ENCODE peak calls at places on chromosome 18, in four cellular contexts. One of them, this sample, is unnamed.
A peak's percentile ranks its signal among the peaks of the same experiment; 100 is the strongest.

GRCh38 chr18:64972545-64972944 is 778.3 kb upstream of the CDH7 start:
- DNase-seq in prostate gland: no peak
- DNase-seq in tibial artery: no peak
- DNase-seq in osteoblast: no peak
- DNase-seq in this sample: no peak

GRCh38 chr18:79388043-79388442 is 7.7 kb upstream of the NFATC1 start:
- DNase-seq in osteoblast: no peak
- DNase-seq in prostate gland: no peak
- DNase-seq in tibial artery: no peak
- DNase-seq in this sample: no peak

GRCh38 chr18:55384551-55385275 is 203.3 kb downstream of the TCF4 start:
- DNase-seq in prostate gland: no peak
- DNase-seq in osteoblast: peak; percentile 50
- DNase-seq in tibial artery: no peak
- DNase-seq in this sample: no peak

GRCh38 chr18:51753365-51754057 is 556.0 kb upstream of the MEX3C start:
- DNase-seq in osteoblast: no peak
- DNase-seq in tibial artery: no peak
- DNase-seq in prostate gland: no peak
- DNase-seq in this sample: no peak

GRCh38 chr18:27500531-27500930 is 315.4 kb upstream of the CHST9 start:
- DNase-seq in tibial artery: no peak
- DNase-seq in osteoblast: no peak
- DNase-seq in prostate gland: no peak
- DNase-seq in this sample: no peak

GRCh38 chr18:58297198-58297597 is 253.2 kb downstream of the NEDD4L start:
- DNase-seq in tibial artery: no peak
- DNase-seq in prostate gland: no peak
- DNase-seq in osteoblast: no peak
- DNase-seq in this sample: no peak

GRCh38 chr18:78713726-78714125 is 265.9 kb upstream of the SALL3 start:
- DNase-seq in prostate gland: no peak
- DNase-seq in tibial artery: no peak
- DNase-seq in osteoblast: no peak
- DNase-seq in this sample: no peak

GRCh38 chr18:11901826-11902438 is 6.2 kb downstream of the MPPE1 start:
- DNase-seq in prostate gland: no peak
- DNase-seq in tibial artery: no peak
- DNase-seq in osteoblast: no peak
- DNase-seq in this sample: no peak

GRCh38 chr18:31791817-31792579 is 31.3 kb upstream of the SLC25A52 start:
- DNase-seq in tibial artery: no peak
- DNase-seq in prostate gland: no peak
- DNase-seq in osteoblast: no peak
- DNase-seq in this sample: no peak

GRCh38 chr18:64017870-64018269 is 48.0 kb downstream of the SERPINB8 start:
- DNase-seq in prostate gland: no peak
- DNase-seq in tibial artery: no peak
- DNase-seq in osteoblast: no peak
- DNase-seq in this sample: no peak

GRCh38 chr18:54734059-54734458 is 94.2 kb upstream of the RAB27B start:
- DNase-seq in osteoblast: no peak
- DNase-seq in prostate gland: no peak
- DNase-seq in tibial artery: no peak
- DNase-seq in this sample: no peak

GRCh38 chr18:7071600-7071999 is 46.0 kb downstream of the LAMA1 start:
- DNase-seq in osteoblast: no peak
- DNase-seq in prostate gland: no peak
- DNase-seq in tibial artery: no peak
- DNase-seq in this sample: no peak

GRCh38 chr18:79495591-79496071 is 99.9 kb downstream of the NFATC1 start:
- DNase-seq in osteoblast: peak; percentile 68
- DNase-seq in prostate gland: no peak
- DNase-seq in tibial artery: peak; percentile 8
- DNase-seq in this sample: peak; percentile 25

GRCh38 chr18:58581265-58581664 is 47.6 kb downstream of the ALPK2 start:
- DNase-seq in prostate gland: no peak
- DNase-seq in osteoblast: peak; percentile 56
- DNase-seq in tibial artery: no peak
- DNase-seq in this sample: no peak

GRCh38 chr18:62939925-62940324 is 224.6 kb downstream of the PHLPP1 start:
- DNase-seq in osteoblast: no peak
- DNase-seq in prostate gland: no peak
- DNase-seq in tibial artery: no peak
- DNase-seq in this sample: no peak

GRCh38 chr18:14928396-14928795 is 180.4 kb downstream of the ANKRD30B start:
- DNase-seq in tibial artery: no peak
- DNase-seq in osteoblast: peak; percentile 83
- DNase-seq in prostate gland: peak; percentile 44
- DNase-seq in this sample: no peak

GRCh38 chr18:79941473-79942119 is 9.9 kb downstream of the SLC66A2 start:
- DNase-seq in tibial artery: no peak
- DNase-seq in osteoblast: peak; percentile 38
- DNase-seq in prostate gland: no peak
- DNase-seq in this sample: peak; percentile 11

GRCh38 chr18:78918707-78919106 is 60.9 kb upstream of the SALL3 start:
- DNase-seq in tibial artery: no peak
- DNase-seq in osteoblast: peak; percentile 39
- DNase-seq in prostate gland: no peak
- DNase-seq in this sample: no peak

GRCh38 chr18:77248873-77249582 is 620 bp upstream of the GALR1 start:
- DNase-seq in prostate gland: no peak
- DNase-seq in osteoblast: peak; percentile 59
- DNase-seq in tibial artery: no peak
- DNase-seq in this sample: no peak

GRCh38 chr18:31578126-31578525 is 13.6 kb upstream of the TTR start:
- DNase-seq in tibial artery: no peak
- DNase-seq in prostate gland: no peak
- DNase-seq in osteoblast: peak; percentile 74
- DNase-seq in this sample: no peak

GRCh38 chr18:66867653-66868052 is 263.8 kb upstream of the CDH19 start:
- DNase-seq in prostate gland: no peak
- DNase-seq in osteoblast: no peak
- DNase-seq in tibial artery: no peak
- DNase-seq in this sample: no peak

GRCh38 chr18:68847219-68847860 is 49.5 kb downstream of the CCDC102B start:
- DNase-seq in prostate gland: no peak
- DNase-seq in tibial artery: no peak
- DNase-seq in osteoblast: no peak
- DNase-seq in this sample: no peak

GRCh38 chr18:12044591-12044990 is 49.1 kb upstream of the ANKRD62 start:
- DNase-seq in osteoblast: no peak
- DNase-seq in prostate gland: no peak
- DNase-seq in tibial artery: no peak
- DNase-seq in this sample: no peak

GRCh38 chr18:12598181-12598921 is 59.6 kb downstream of the SPIRE1 start:
- DNase-seq in tibial artery: no peak
- DNase-seq in osteoblast: peak; percentile 35
- DNase-seq in prostate gland: no peak
- DNase-seq in this sample: no peak

GRCh38 chr18:51171625-51172024 is 25.9 kb downstream of the MEX3C start:
- DNase-seq in osteoblast: no peak
- DNase-seq in prostate gland: no peak
- DNase-seq in tibial artery: no peak
- DNase-seq in this sample: no peak

GRCh38 chr18:63882333-63883141 is 5.0 kb upstream of the SERPINB2 start:
- DNase-seq in prostate gland: no peak
- DNase-seq in tibial artery: no peak
- DNase-seq in osteoblast: peak; percentile 32
- DNase-seq in this sample: no peak

GRCh38 chr18:61612517-61612916 is 279.3 kb downstream of the CDH20 start:
- DNase-seq in prostate gland: no peak
- DNase-seq in tibial artery: no peak
- DNase-seq in osteoblast: no peak
- DNase-seq in this sample: no peak

GRCh38 chr18:56789004-56789888 is 138.1 kb downstream of the WDR7 start:
- DNase-seq in osteoblast: no peak
- DNase-seq in prostate gland: no peak
- DNase-seq in tibial artery: no peak
- DNase-seq in this sample: peak; percentile 43

GRCh38 chr18:8480506-8481328 is 128.5 kb upstream of the RAB12 start:
- DNase-seq in tibial artery: no peak
- DNase-seq in prostate gland: peak; percentile 48
- DNase-seq in osteoblast: no peak
- DNase-seq in this sample: peak; percentile 64

GRCh38 chr18:48766025-48766424 is 184.7 kb downstream of the SMAD7 start:
- DNase-seq in osteoblast: no peak
- DNase-seq in tibial artery: no peak
- DNase-seq in prostate gland: no peak
- DNase-seq in this sample: no peak

GRCh38 chr18:48769006-48769646 is 181.6 kb downstream of the SMAD7 start:
- DNase-seq in prostate gland: no peak
- DNase-seq in osteoblast: no peak
- DNase-seq in tibial artery: no peak
- DNase-seq in this sample: no peak

GRCh38 chr18:48766487-48766886 is 184.3 kb downstream of the SMAD7 start:
- DNase-seq in tibial artery: no peak
- DNase-seq in osteoblast: no peak
- DNase-seq in prostate gland: no peak
- DNase-seq in this sample: peak; percentile 32

GRCh38 chr18:48765053-48765452 is 185.7 kb downstream of the SMAD7 start:
- DNase-seq in prostate gland: no peak
- DNase-seq in tibial artery: no peak
- DNase-seq in osteoblast: peak; percentile 53
- DNase-seq in this sample: peak; percentile 32

DNA sequence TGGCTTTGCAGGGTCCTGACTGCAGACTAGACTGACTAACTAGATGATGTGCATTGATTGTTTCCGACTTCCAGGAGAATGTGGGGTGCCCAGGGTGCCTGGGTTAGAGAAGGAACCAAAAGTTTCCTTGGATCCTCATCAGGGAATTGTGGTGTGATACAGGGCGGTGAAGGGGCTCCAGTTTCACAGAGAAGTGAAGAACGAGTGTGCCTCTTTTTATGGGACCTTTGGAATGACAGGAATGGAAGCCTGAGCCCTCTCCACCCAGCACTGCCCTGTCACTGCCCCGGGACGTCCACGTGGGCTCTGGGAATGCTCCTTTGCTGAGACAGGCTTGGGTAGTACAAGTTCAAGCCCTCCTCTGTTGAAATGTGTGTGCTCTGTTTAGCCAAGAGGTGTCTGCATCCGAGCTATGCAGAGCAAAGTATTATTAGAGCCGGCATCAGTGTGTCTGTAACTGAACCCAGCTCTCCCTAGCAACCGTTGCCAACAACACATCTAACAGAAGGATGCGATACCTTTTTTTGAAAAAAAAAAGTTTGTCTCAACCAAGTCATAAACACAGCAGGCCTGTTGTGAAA is 183.6 kb downstream of the SMAD7 start:
- DNase-seq in osteoblast: peak; percentile 84
- DNase-seq in tibial artery: no peak
- DNase-seq in prostate gland: no peak
- DNase-seq in this sample: peak; percentile 49
- H3K4me1 ChIP-seq in osteoblast: no peaks in the 10 kb centered on the region
- H3K4me1 ChIP-seq in tibial artery: no peaks in the 10 kb centered on the region
- H3K4me1 ChIP-seq in prostate gland: no peaks in the 10 kb centered on the region
- H3K4me1 ChIP-seq in this sample: peaks cover 24% of the 10 kb centered on the region

DNA sequence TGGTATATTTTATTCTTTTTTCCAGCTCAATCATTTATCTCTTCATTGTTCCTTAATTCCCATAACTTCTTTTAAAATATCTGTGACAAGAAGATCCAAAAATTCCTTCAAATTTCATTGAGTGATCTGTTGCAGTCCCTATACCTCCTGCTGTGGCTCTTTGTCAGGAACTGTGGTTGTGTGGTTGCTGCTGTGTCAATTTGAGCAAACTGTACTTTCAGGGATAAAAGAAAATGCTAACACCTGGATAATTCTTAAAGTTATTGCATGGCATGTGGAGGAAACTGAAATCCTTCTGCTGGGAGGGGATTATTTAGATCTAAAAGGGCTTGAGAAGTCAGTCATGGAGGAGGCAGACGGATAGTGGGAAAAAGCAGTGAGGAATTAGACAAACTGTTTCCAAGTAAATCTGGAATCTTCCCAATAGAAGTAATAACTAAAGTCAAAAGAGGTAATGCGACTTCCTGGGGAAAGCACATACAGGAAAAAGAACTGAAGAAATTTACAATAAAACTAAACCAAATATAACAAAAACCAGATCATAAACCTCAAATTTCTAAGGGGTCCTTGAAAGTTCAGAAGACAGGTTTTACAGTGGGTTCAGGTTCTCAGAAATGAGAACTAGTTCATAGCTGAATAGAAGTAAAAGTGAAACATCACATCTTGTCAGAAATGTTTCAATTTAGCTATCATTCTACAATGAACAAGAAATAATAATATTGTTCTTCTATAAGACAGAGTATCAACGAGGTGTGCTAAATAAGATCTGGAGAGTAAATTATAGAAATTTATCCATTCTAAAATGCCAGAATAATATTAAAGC is 33.5 kb upstream of the CD226 start:
- DNase-seq in osteoblast: no peak
- DNase-seq in tibial artery: no peak
- DNase-seq in prostate gland: no peak
- DNase-seq in this sample: no peak
- H3K4me1 ChIP-seq in osteoblast: no peaks in the 10 kb centered on the region
- H3K4me1 ChIP-seq in tibial artery: no peaks in the 10 kb centered on the region
- H3K4me1 ChIP-seq in prostate gland: no peaks in the 10 kb centered on the region
- H3K4me1 ChIP-seq in this sample: no peaks in the 10 kb centered on the region

GRCh38 chr18:36185157-36185556 is 2.1 kb upstream of the MOCOS start:
- DNase-seq in prostate gland: no peak
- DNase-seq in osteoblast: no peak
- DNase-seq in tibial artery: no peak
- DNase-seq in this sample: no peak

GRCh38 chr18:36183987-36184386 is 3.3 kb upstream of the MOCOS start:
- DNase-seq in osteoblast: no peak
- DNase-seq in prostate gland: no peak
- DNase-seq in tibial artery: no peak
- DNase-seq in this sample: no peak

GRCh38 chr18:36181386-36181785 is 5.9 kb upstream of the MOCOS start:
- DNase-seq in osteoblast: no peak
- DNase-seq in tibial artery: no peak
- DNase-seq in prostate gland: no peak
- DNase-seq in this sample: no peak

GRCh38 chr18:36179562-36180334 is 7.5 kb upstream of the MOCOS start:
- DNase-seq in tibial artery: peak; percentile 81
- DNase-seq in osteoblast: no peak
- DNase-seq in prostate gland: peak; percentile 77
- DNase-seq in this sample: peak; percentile 94

GRCh38 chr18:36181898-36182506 is 5.3 kb upstream of the MOCOS start:
- DNase-seq in osteoblast: no peak
- DNase-seq in prostate gland: no peak
- DNase-seq in tibial artery: no peak
- DNase-seq in this sample: no peak
- H3K4me1 ChIP-seq in osteoblast: peaks cover 10% of the 10 kb centered on the region
- H3K4me1 ChIP-seq in prostate gland: no peaks in the 10 kb centered on the region
- H3K4me1 ChIP-seq in tibial artery: no peaks in the 10 kb centered on the region
- H3K4me1 ChIP-seq in this sample: no peaks in the 10 kb centered on the region

GRCh38 chr18:23503967-23504352 is 649 bp downstream of the RMC1 start:
- DNase-seq in tibial artery: no peak
- DNase-seq in prostate gland: no peak
- DNase-seq in osteoblast: peak; percentile 44
- DNase-seq in this sample: no peak
- H3K4me1 ChIP-seq in tibial artery: no peaks in the 10 kb centered on the region
- H3K4me1 ChIP-seq in prostate gland: no peaks in the 10 kb centered on the region
- H3K4me1 ChIP-seq in osteoblast: peaks cover 23% of the 10 kb centered on the region
- H3K4me1 ChIP-seq in this sample: peaks cover 3% of the 10 kb centered on the region

This sample was measured in right cardiac atrium.